ENCODE peak calls at places on chromosomes 5 and 9, in six cellular contexts. N, F, Y, I, B and S are unnamed samples.

GRCh38 chr5:132592521-132592920 is 35.7 kb downstream of the RAD50 start:
- DNase-seq in N (no peak), F (peak; percentile 53), Y (peak; percentile 1), I (no peak), B (no peak), S (no peak)

GRCh38 chr9:125258832-125259534 is 2.6 kb upstream of the GAPVD1 start:
- DNase-seq in N (no peak), F (no peak), Y (no peak), I (no peak), B (no peak), S (no peak)

GRCh38 chr5:142506046-142506445 is 179.8 kb downstream of the FGF1 start:
- DNase-seq in N (no peak), F (peak; percentile 78), Y (no peak), I (no peak), B (no peak), S (no peak)

GRCh38 chr5:55385227-55385626 is 77.4 kb downstream of the MTREX start:
- DNase-seq in N (no peak), F (no peak), Y (no peak), I (no peak), B (no peak), S (no peak)

GRCh38 chr9:115042781-115043509 is 75.0 kb downstream of the TNC start:
- DNase-seq in N (no peak), F (peak; percentile 85), Y (peak; percentile 25), I (no peak), B (no peak), S (no peak)

GRCh38 chr9:69035438-69036316 is at the start of gene FXN:
- DNase-seq in N (peak; percentile 66), F (peak; percentile 74), Y (peak; percentile 90), I (peak; percentile 86), B (peak; percentile 85), S (peak; percentile 87)

GRCh38 chr5:97127727-97128126 is 14.7 kb downstream of the LIX1 start:
- DNase-seq in N (no peak), F (peak; percentile 10), Y (no peak), I (no peak), B (no peak), S (no peak)

GRCh38 chr9:131012396-131012917 is 3.5 kb downstream of the LAMC3 start:
- DNase-seq in N (no peak), F (no peak), Y (peak; percentile 42), I (no peak), B (no peak), S (no peak)

GRCh38 chr9:16246785-16247184 is 623.7 kb downstream of the BNC2 start:
- DNase-seq in N (no peak), F (peak; percentile 28), Y (peak; percentile 31), I (no peak), B (no peak), S (no peak)

GRCh38 chr9:3863114-3863528 is 337.3 kb upstream of the RFX3 start:
- DNase-seq in N (no peak), F (peak; percentile 95), Y (peak; percentile 70), I (no peak), B (no peak), S (no peak)

GRCh38 chr5:36239370-36240293 is 2.1 kb downstream of the NADK2 start:
- DNase-seq in N (no peak), F (no peak), Y (no peak), I (no peak), B (no peak), S (no peak)

GRCh38 chr5:36240779-36241635 is 718 bp downstream of the NADK2 start:
- DNase-seq in N (peak; percentile 59), F (peak; percentile 70), Y (peak; percentile 73), I (peak; percentile 66), B (peak; percentile 60), S (peak; percentile 72)

GRCh38 chr5:36238896-36239295 is 2.8 kb downstream of the NADK2 start:
- DNase-seq in N (no peak), F (no peak), Y (no peak), I (no peak), B (no peak), S (no peak)

GRCh38 chr5:36236801-36237200 is 4.9 kb downstream of the NADK2 start:
- DNase-seq in N (no peak), F (no peak), Y (no peak), I (no peak), B (no peak), S (no peak)

DNA sequence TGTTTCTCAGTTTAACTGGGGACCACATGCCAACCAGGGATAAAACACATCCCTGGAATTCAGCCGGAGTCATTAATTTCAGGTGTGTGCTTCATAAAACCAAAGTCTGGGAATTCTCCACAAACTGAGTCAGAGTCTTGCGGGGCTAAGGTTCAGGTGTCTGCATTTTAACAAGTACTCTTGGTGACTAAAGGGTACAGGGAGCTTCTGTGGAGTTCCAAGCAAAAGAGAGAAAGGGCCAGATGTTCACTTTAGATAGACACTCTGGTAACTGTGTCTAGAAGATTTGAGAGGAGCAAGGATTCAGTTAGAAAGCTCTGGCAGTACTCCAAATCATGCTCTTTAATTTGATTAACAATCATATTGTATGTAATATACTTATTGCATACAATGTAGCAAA is 4.0 kb downstream of the NADK2 start:
- DNase-seq in N (no peak), F (no peak), Y (no peak), I (no peak), B (no peak), S (no peak)
- H3K4me1 ChIP-seq in N (peaks cover 13% of the 10 kb centered on the region), F (no peaks in the 10 kb centered on the region), Y (peaks cover 25% of the 10 kb centered on the region), I (peaks cover 59% of the 10 kb centered on the region), B (peaks cover 47% of the 10 kb centered on the region), S (peaks cover 1% of the 10 kb centered on the region)

GRCh38 chr5:82387041-82387818 is 109.1 kb upstream of the RPS23 start:
- DNase-seq in N (no peak), F (peak; percentile 96), Y (peak; percentile 79), I (no peak), B (no peak), S (no peak)
- H3K4me1 ChIP-seq in N (no peaks in the 10 kb centered on the region), F (peaks cover 7% of the 10 kb centered on the region), Y (peaks cover 11% of the 10 kb centered on the region), I (no peaks in the 10 kb centered on the region), B (no peaks in the 10 kb centered on the region), S (no peaks in the 10 kb centered on the region)

DNA sequence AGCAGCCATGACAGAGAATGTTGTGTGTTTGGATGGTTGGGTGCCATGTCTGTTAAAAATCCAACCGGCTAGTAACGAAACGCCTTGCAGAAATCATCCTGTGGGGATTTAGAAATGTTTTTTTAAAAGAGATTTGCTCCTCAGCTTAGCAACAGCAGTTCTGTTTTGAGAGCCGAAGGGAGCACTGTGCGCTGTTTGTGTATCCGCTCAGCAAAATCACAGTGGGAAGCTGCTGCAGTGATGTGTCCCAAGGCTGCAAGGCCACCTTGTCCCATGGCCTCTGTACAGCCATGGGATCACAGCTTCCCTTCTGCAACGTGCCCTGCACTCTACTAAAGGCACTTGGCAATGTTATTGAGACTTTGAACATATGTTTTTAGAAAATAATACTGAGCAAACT is 40.9 kb downstream of the TRIO start:
- DNase-seq in N (no peak), F (no peak), Y (no peak), I (no peak), B (no peak), S (no peak)
- H3K4me1 ChIP-seq in N (peaks cover 6% of the 10 kb centered on the region), F (peaks cover 56% of the 10 kb centered on the region), Y (peaks cover 30% of the 10 kb centered on the region), I (peaks cover 89% of the 10 kb centered on the region), B (peaks cover 84% of the 10 kb centered on the region), S (no peaks in the 10 kb centered on the region)

DNA sequence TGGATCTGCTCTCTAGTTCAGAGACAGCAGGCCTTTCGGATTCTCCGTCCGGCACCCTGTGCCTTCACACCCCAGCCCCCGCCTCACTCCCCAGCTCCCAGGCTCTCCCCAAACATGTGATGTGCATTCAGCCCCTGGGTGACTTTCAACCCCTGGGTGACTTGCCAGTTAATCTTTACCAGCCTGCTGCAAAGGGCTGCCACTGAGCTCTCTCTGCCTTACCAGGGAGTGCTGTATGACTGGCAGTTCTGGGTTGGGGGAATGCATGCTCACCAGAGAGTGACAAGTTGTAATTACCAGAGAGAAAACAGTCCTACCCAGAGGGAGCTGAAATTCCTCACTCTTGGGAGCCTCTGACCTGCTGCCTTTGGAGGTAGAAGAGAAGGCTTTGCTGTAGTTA is 4.9 kb upstream of the ADRA1B start:
- DNase-seq in N (no peak), F (no peak), Y (no peak), I (no peak), B (no peak), S (no peak)
- H3K4me1 ChIP-seq in N (no peaks in the 10 kb centered on the region), F (peaks cover 9% of the 10 kb centered on the region), Y (peaks cover 10% of the 10 kb centered on the region), I (peaks cover 18% of the 10 kb centered on the region), B (no peaks in the 10 kb centered on the region), S (no peaks in the 10 kb centered on the region)